ENCODE peak calls at places on chromosomes 6 and 20, in ten cellular contexts. B is stimulated activated CD4-positive, alpha-beta T cell treated with anti-CD3 and anti-CD28 coated beads, Interleukin-4, amount 100 ng/mL, for 4 hours; N is NCI-H1048; V is aorta; U is G401; M is coronary artery; L is EL; R is fibroblast of gingiva; K is fibroblast of lung; Y is NCI-H446. Z is an unnamed sample.

GRCh38 chr6:76697585-76697984 is 625.1 kb upstream of the IMPG1 start:
- DNase-seq in B (no peak), N (no peak), V (no peak), U (no peak), M (no peak), L (peak), R (no peak), K (peak), Y (no peak), Z (no peak)

GRCh38 chr6:145018027-145018426 is 717.3 kb downstream of the EPM2A start:
- DNase-seq in B (no peak), N (no peak), V (no peak), U (no peak), M (no peak), L (no peak), R (no peak), K (no peak), Y (no peak), Z (no peak)

GRCh38 chr6:168196385-168196860 is 117.4 kb upstream of the FRMD1 start:
- DNase-seq in B (no peak), N (peak), V (no peak), U (no peak), M (peak), L (no peak), R (no peak), K (no peak), Y (no peak), Z (peak)

GRCh38 chr6:158707120-158707519 is 57.3 kb downstream of the SYTL3 start:
- DNase-seq in B (no peak), N (no peak), V (no peak), U (no peak), M (peak), L (peak), R (peak), K (peak), Y (no peak), Z (no peak)

GRCh38 chr20:43751167-43752050 is 24.6 kb upstream of the GTSF1L start:
- DNase-seq in B (peak), N (no peak), V (no peak), U (no peak), M (no peak), L (peak), R (peak), K (peak), Y (no peak), Z (no peak)

GRCh38 chr6:7426447-7427169 is 37.0 kb downstream of the RIOK1 start:
- DNase-seq in B (no peak), N (no peak), V (no peak), U (peak), M (no peak), L (no peak), R (no peak), K (no peak), Y (no peak), Z (no peak)

GRCh38 chr6:25122622-25123237 is 156.4 kb upstream of the CARMIL1 start:
- DNase-seq in B (no peak), N (no peak), V (no peak), U (no peak), M (no peak), L (no peak), R (no peak), K (no peak), Y (no peak), Z (no peak)

GRCh38 chr20:58233881-58234528 is 5.6 kb upstream of the ANKRD60 start:
- DNase-seq in B (peak), N (no peak), V (no peak), U (no peak), M (no peak), L (peak), R (no peak), K (no peak), Y (no peak), Z (no peak)

GRCh38 chr20:38497246-38497645 is 24.6 kb downstream of the RALGAPB start:
- DNase-seq in B (no peak), N (no peak), V (no peak), U (no peak), M (no peak), L (peak), R (no peak), K (peak), Y (no peak), Z (no peak)

GRCh38 chr6:166542580-166542912 is 43.9 kb downstream of the RAMACL start:
- DNase-seq in B (no peak), N (no peak), V (no peak), U (no peak), M (no peak), L (no peak), R (no peak), K (no peak), Y (no peak), Z (peak)

GRCh38 chr6:44304282-44305199 is 8.6 kb downstream of the AARS2 start:
- DNase-seq in B (peak), N (no peak), V (no peak), U (peak), M (no peak), L (peak), R (peak), K (peak), Y (no peak), Z (no peak)

GRCh38 chr20:61253264-61253639 is 1.2 kb downstream of the CDH4 start:
- DNase-seq in B (no peak), N (no peak), V (no peak), U (no peak), M (no peak), L (peak), R (peak), K (peak), Y (no peak), Z (no peak)

GRCh38 chr6:107495196-107495643 is 5.3 kb downstream of the SOBP start:
- DNase-seq in B (no peak), N (no peak), V (no peak), U (peak), M (no peak), L (peak), R (no peak), K (peak), Y (no peak), Z (no peak)

GRCh38 chr6:39464067-39464466 is 141.6 kb upstream of the KCNK16 start:
- DNase-seq in B (no peak), N (no peak), V (no peak), U (no peak), M (no peak), L (no peak), R (no peak), K (no peak), Y (no peak), Z (no peak)

GRCh38 chr20:56664791-56665190 is 35.7 kb downstream of the TFAP2C start:
- DNase-seq in B (no peak), N (no peak), V (no peak), U (no peak), M (no peak), L (no peak), R (no peak), K (no peak), Y (no peak), Z (no peak)

GRCh38 chr6:87393026-87393622 is 14.6 kb upstream of the CFAP206 start:
- DNase-seq in B (no peak), N (peak), V (no peak), U (peak), M (no peak), L (peak), R (peak), K (peak), Y (peak), Z (no peak)

GRCh38 chr6:115667478-115667996 is 393.2 kb downstream of the FRK start:
- DNase-seq in B (no peak), N (no peak), V (no peak), U (no peak), M (no peak), L (no peak), R (no peak), K (no peak), Y (peak), Z (peak)

GRCh38 chr20:11008444-11008843 is 334.6 kb upstream of the JAG1 start:
- DNase-seq in B (no peak), N (no peak), V (no peak), U (no peak), M (no peak), L (no peak), R (no peak), K (no peak), Y (no peak), Z (no peak)

GRCh38 chr6:50264995-50265571 is 215.4 kb upstream of the DEFB112 start:
- DNase-seq in B (no peak), N (no peak), V (no peak), U (peak), M (no peak), L (no peak), R (no peak), K (peak), Y (no peak), Z (no peak)

GRCh38 chr20:4064118-4064962 is 49.0 kb upstream of the RNF24 start:
- DNase-seq in B (no peak), N (no peak), V (peak), U (peak), M (peak), L (peak), R (peak), K (peak), Y (peak), Z (peak)

GRCh38 chr6:75205776-75206334 is at the start of gene COL12A1:
- DNase-seq in B (peak), N (peak), V (peak), U (no peak), M (peak), L (peak), R (peak), K (peak), Y (no peak), Z (peak)

GRCh38 chr6:336159-337114 is 44.1 kb downstream of the DUSP22 start:
- DNase-seq in B (no peak), N (no peak), V (peak), U (no peak), M (no peak), L (no peak), R (no peak), K (no peak), Y (no peak), Z (no peak)

GRCh38 chr6:1597121-1597744 is 12.5 kb upstream of the FOXC1 start:
- DNase-seq in B (no peak), N (no peak), V (no peak), U (no peak), M (peak), L (no peak), R (no peak), K (no peak), Y (no peak), Z (no peak)

GRCh38 chr6:163324928-163325784 is 89.4 kb upstream of the QKI start:
- DNase-seq in B (no peak), N (no peak), V (peak), U (peak), M (no peak), L (peak), R (peak), K (peak), Y (no peak), Z (no peak)

GRCh38 chr6:83221886-83222479 is 28.8 kb downstream of the RWDD2A start:
- DNase-seq in B (no peak), N (peak), V (no peak), U (peak), M (no peak), L (peak), R (peak), K (peak), Y (peak), Z (no peak)